ENCODE peak calls at places on chromosomes 7 and 10, in four cellular contexts. Z is AG10803, C is IMR-90, G is body of pancreas. D is an unnamed sample.

GRCh38 chr7:101817031-101817929 is at the start of gene CUX1:
- DNase-seq in Z (no peak), G (peak; percentile 46), C (no peak), D (peak; percentile 11)

GRCh38 chr10:116696919-116697318 is 45.4 kb downstream of the HSPA12A start:
- DNase-seq in C (no peak), G (no peak), Z (no peak), D (no peak)

GRCh38 chr7:23017303-23017702 is 3.4 kb upstream of the HYCC1 start:
- DNase-seq in Z (no peak), G (no peak), C (no peak), D (no peak)

GRCh38 chr10:593016-593415 is 96.5 kb downstream of the DIP2C start:
- DNase-seq in G (no peak), Z (no peak), C (no peak), D (no peak)

GRCh38 chr7:43458746-43459337 is 124.1 kb upstream of the STK17A start:
- DNase-seq in G (no peak), C (no peak), Z (no peak), D (no peak)

GRCh38 chr10:126639084-126639483 is 31.4 kb downstream of the C10orf90 start:
- DNase-seq in C (no peak), Z (no peak), G (no peak), D (no peak)

GRCh38 chr10:47183726-47184084 is 116.3 kb upstream of the GDF10 start:
- DNase-seq in Z (no peak), G (no peak), C (no peak), D (no peak)

GRCh38 chr10:120145107-120145506 is 252.6 kb downstream of the SEC23IP start:
- DNase-seq in Z (no peak), C (no peak), G (no peak), D (no peak)

GRCh38 chr10:129760416-129760815 is 203.7 kb downstream of the EBF3 start:
- DNase-seq in Z (no peak), G (no peak), C (no peak), D (no peak)

GRCh38 chr10:86711957-86712708 is 43.8 kb downstream of the LDB3 start:
- DNase-seq in C (peak; percentile 25), Z (peak; percentile 28), G (no peak), D (peak; percentile 13)

GRCh38 chr10:97549587-97550322 is 22.8 kb upstream of the ANKRD2 start:
- DNase-seq in Z (no peak), C (no peak), G (no peak), D (no peak)

GRCh38 chr7:50667338-50667737 is 102.1 kb upstream of the DDC start:
- DNase-seq in Z (no peak), C (no peak), G (peak; percentile 83), D (no peak)

GRCh38 chr7:39044489-39044888 is 66.8 kb downstream of the POU6F2 start:
- DNase-seq in G (no peak), Z (no peak), C (no peak), D (no peak)

GRCh38 chr7:95596183-95597135 is at the start of gene PDK4:
- DNase-seq in C (peak; percentile 40), Z (peak; percentile 68), G (peak; percentile 99), D (peak; percentile 78)

GRCh38 chr10:31121797-31122586 is 90.3 kb upstream of the ZNF438 start:
- DNase-seq in C (peak; percentile 46), G (no peak), Z (peak; percentile 68), D (no peak)

GRCh38 chr7:91299952-91300775 is 35.9 kb downstream of the FZD1 start:
- DNase-seq in C (no peak), Z (no peak), G (peak; percentile 38), D (no peak)

GRCh38 chr10:31426425-31426824 is 107.4 kb downstream of the ZEB1 start:
- DNase-seq in G (no peak), Z (peak; percentile 64), C (peak; percentile 94), D (no peak)

GRCh38 chr10:132372516-132373095 is 24.4 kb upstream of the PWWP2B start:
- DNase-seq in Z (no peak), G (no peak), C (no peak), D (no peak)
- TF ChIP-seq CTCF in Z (no peak), G (no peak), C (no peak), D (no peak)

DNA sequence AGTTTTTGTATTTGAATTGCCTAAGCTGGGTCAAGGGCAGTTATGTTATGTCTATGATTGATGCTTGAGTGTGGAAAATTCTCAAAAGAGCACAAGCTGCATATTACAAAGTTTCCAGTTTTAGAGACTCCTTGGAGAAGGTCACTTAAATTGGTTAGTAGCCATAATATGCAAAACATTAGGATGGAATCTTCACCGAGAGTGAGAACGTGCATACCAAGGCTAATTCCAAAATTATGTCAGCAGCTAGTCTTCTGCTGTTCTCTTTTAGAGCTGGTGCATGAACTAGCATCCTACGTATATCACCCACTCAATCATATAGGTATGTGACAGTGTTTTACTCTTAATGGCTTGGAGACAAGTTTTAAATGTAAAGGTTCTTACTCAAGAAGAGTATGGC is 49.2 kb downstream of the MKX start:
- DNase-seq in C (no peak), G (no peak), Z (peak; percentile 58), D (no peak)
- TF ChIP-seq CTCF in C (no peak), G (no peak), Z (no peak), D (no peak)

DNA sequence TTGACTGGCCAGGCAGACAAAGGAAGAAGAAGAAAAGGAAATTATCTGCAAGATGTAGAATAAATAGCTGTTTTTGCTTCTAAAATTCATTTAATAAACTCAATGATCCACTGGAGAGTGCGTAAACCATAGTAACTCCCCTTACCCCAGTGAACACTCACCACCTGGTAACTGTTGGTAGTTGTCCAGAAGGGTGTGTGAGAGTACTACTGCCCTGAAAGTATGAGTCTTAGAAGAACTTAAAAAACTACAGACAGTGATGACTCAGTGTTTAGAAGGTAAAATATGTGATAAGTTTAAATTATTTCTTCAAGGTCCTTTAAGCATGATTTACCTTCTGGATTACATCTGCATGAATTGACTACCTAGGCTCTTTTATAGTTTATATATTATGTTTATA is 53.0 kb upstream of the SEMA3A start:
- DNase-seq in G (no peak), Z (peak; percentile 13), C (peak; percentile 91), D (no peak)
- TF ChIP-seq CTCF in G (no peak), Z (no peak), C (peak; percentile 38), D (no peak)

GRCh38 chr10:127649642-127650041 is 87.3 kb upstream of the FOXI2 start:
- DNase-seq in G (no peak), Z (no peak), C (no peak), D (peak; percentile 9)
- TF ChIP-seq CTCF in G (no peak), Z (no peak), C (no peak), D (no peak)

DNA sequence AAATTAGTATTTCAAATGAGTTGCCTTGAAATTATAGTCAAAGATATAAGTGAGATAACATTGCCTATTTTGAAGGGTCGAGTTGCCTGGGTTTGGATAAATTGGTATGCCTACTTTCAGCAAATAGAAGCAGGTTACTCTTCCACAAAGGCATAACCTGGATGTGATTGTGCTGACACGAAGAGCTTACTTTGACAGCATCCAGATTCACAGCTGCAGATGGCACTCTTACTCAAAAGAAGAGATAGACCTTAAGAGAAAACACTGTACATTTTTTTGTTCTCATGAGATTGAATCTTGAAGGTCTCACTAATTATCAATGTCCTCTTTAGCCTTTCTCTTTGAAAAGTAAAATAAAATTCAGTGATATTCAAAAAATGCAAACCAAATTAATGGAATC is 1338.7 kb downstream of the REEP3 start:
- DNase-seq in C (no peak), Z (no peak), G (no peak), D (no peak)
- TF ChIP-seq CTCF in C (no peak), Z (no peak), G (no peak), D (no peak)

GRCh38 chr7:4682621-4683042 is 537 bp downstream of the FOXK1 start:
- DNase-seq in C (peak; percentile 47), Z (peak; percentile 37), G (peak; percentile 69), D (peak; percentile 62)
- TF ChIP-seq CTCF in C (peak; percentile 4), Z (no peak), G (peak; percentile 12), D (no peak)

GRCh38 chr10:84159076-84159475 is 14.5 kb upstream of the GPR15LG start:
- DNase-seq in Z (no peak), C (no peak), G (no peak), D (no peak)

GRCh38 chr10:84163992-84164391 is 9.6 kb upstream of the GPR15LG start:
- DNase-seq in G (no peak), Z (no peak), C (no peak), D (no peak)

GRCh38 chr10:84158549-84158948 is 15.1 kb upstream of the GPR15LG start:
- DNase-seq in C (no peak), Z (no peak), G (no peak), D (no peak)

GRCh38 chr10:84158061-84158460 is 15.5 kb upstream of the GPR15LG start:
- DNase-seq in C (no peak), G (no peak), Z (no peak), D (no peak)

GRCh38 chr10:84160663-84161362 is 12.8 kb upstream of the GPR15LG start:
- DNase-seq in C (no peak), G (no peak), Z (no peak), D (no peak)
- TF ChIP-seq CTCF in C (no peak), G (no peak), Z (no peak), D (no peak)

DNA sequence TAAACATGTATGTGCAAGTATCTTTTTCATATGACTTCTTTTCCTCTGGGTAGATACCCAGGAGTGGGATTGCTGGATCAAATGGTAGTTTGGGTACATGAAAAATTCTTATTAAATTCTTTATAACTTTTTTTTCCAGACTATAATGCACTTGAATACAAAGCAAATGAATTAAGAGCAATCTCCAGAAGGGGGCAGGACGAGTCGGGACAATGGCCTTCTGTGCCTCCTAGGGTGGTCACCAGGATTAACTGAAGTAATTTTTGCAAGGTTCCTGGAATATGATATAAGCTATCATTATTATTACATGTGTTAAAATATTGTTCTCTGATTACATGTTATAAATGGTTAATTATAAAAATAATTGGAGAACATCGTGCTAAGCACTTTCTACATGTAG is 127.2 kb downstream of the PPP1R17 start:
- DNase-seq in C (no peak), G (peak; percentile 18), Z (no peak), D (peak; percentile 69)
- TF ChIP-seq CTCF in C (peak; percentile 27), G (peak; percentile 41), Z (peak; percentile 34), D (peak; percentile 75)

DNA sequence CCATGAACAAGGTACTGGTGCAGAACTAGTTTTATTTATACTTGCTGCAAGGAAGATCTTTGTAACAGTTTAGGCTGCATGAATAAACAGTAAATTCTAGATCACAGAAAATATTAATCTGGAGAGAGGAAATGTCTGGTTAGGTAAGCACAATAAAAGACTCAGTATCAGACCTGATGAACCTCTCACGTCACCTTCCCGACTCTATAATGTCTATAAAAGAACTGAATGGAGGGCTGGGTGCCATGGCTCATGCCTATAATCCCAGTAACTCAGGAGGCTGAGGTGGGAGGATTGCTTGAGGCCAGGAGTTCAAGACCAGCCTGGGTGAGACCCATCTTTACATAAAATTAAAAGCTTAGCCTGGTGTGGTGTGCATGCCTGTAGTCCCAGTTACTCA is 65.9 kb downstream of the FAM171A1 start:
- DNase-seq in Z (no peak), G (no peak), C (no peak), D (no peak)
- TF ChIP-seq CTCF in Z (no peak), G (no peak), C (no peak), D (no peak)

D was measured in Calu3.